ENCODE peak calls at places on chromosomes 12 and 14, in seven cellular contexts. A is T follicular helper cell; P is anterior cingulate cortex; W is CD4-positive, alpha-beta T cell; V is iris pigment epithelial cell; U is breast epithelium; E is GM18507. O is an unnamed sample.

GRCh38 chr14:24296341-24297157 is 3.0 kb downstream of the DHRS1 start:
- DNase-seq in A (peak), V (peak), P (peak), E (peak), U (no peak), W (peak), O (peak)

GRCh38 chr12:12221560-12221959 is 45.3 kb downstream of the LRP6 start:
- DNase-seq in E (no peak), P (no peak), W (no peak), A (no peak), V (no peak), U (no peak), O (no peak)

GRCh38 chr12:132824053-132824452 is 4.6 kb downstream of the GOLGA3 start:
- DNase-seq in A (no peak), W (no peak), E (no peak), V (peak), P (no peak), U (no peak), O (no peak)

GRCh38 chr12:29763301-29763683 is 20.4 kb downstream of the TMTC1 start:
- DNase-seq in W (no peak), E (no peak), P (no peak), U (no peak), A (no peak), V (no peak), O (no peak)

GRCh38 chr14:51147183-51147582 is 52.3 kb upstream of the TRIM9 start:
- DNase-seq in V (peak), P (no peak), W (no peak), E (no peak), A (no peak), U (no peak), O (no peak)

GRCh38 chr12:65593206-65593833 is 231.0 kb upstream of the HMGA2 start:
- DNase-seq in E (no peak), U (no peak), W (no peak), V (no peak), A (no peak), P (no peak), O (no peak)

GRCh38 chr12:43736921-43737440 is 21.6 kb downstream of the PUS7L start:
- DNase-seq in P (no peak), U (no peak), A (no peak), W (no peak), V (no peak), E (no peak), O (no peak)

GRCh38 chr14:97077253-97077653 is 280.1 kb downstream of the VRK1 start:
- DNase-seq in W (no peak), V (peak), P (no peak), U (no peak), E (peak), A (no peak), O (peak)

GRCh38 chr12:133202493-133203343 is 21.4 kb downstream of the ZNF268 start:
- DNase-seq in U (no peak), P (no peak), V (peak), A (no peak), W (no peak), E (no peak), O (no peak)

GRCh38 chr14:49505026-49505766 is 81.0 kb downstream of the RPS29 start:
- DNase-seq in U (no peak), E (no peak), P (no peak), V (peak), A (no peak), W (no peak), O (no peak)

GRCh38 chr12:128073937-128074336 is 193.0 kb upstream of the TMEM132C start:
- DNase-seq in V (no peak), E (no peak), U (no peak), W (no peak), A (no peak), P (no peak), O (no peak)

O was measured in HTR-8/SVneo.